ENCODE peak calls at places on chromosome 18, in four cellular contexts. W is K562, T is HepG2, S is GM12878. V is an unnamed sample.

GRCh38 chr18:11004951-11005350 is 144.4 kb downstream of the PIEZO2 start:
- DNase-seq in W (no peak), T (no peak), S (no peak), V (no peak)

GRCh38 chr18:25743661-25744151 is 346.7 kb downstream of the SS18 start:
- DNase-seq in W (no peak), T (no peak), S (no peak), V (peak; percentile 73)

GRCh38 chr18:63683152-63683551 is 19.6 kb upstream of the SERPINB11 start:
- DNase-seq in W (no peak), T (no peak), S (no peak), V (no peak)

GRCh38 chr18:26056291-26056690 is 34.1 kb downstream of the SS18 start:
- DNase-seq in W (no peak), T (no peak), S (no peak), V (no peak)

GRCh38 chr18:61203151-61203550 is 130.1 kb upstream of the CDH20 start:
- DNase-seq in W (no peak), T (no peak), S (no peak), V (no peak)

GRCh38 chr18:23237524-23238151 is 102.4 kb downstream of the CABLES1 start:
- DNase-seq in W (peak; percentile 33), T (no peak), S (peak; percentile 81), V (no peak)

GRCh38 chr18:46756559-46757201 is at the start of gene ST8SIA5:
- DNase-seq in W (no peak), T (no peak), S (no peak), V (peak; percentile 88)

GRCh38 chr18:61635901-61636528 is 256.8 kb downstream of the RNF152 start:
- DNase-seq in W (peak; percentile 9), T (peak; percentile 18), S (no peak), V (peak; percentile 76)

GRCh38 chr18:10057808-10058791 is 144.3 kb downstream of the VAPA start:
- DNase-seq in W (no peak), T (no peak), S (no peak), V (no peak)

GRCh38 chr18:52070295-52070756 is 269.7 kb upstream of the DCC start:
- DNase-seq in W (no peak), T (peak; percentile 96), S (peak; percentile 2), V (no peak)

GRCh38 chr18:76764296-76764901 is 58.0 kb upstream of the ZNF236 start:
- DNase-seq in W (no peak), T (no peak), S (no peak), V (no peak)

GRCh38 chr18:5627756-5628511 is 84.1 kb upstream of the EPB41L3 start:
- DNase-seq in W (no peak), T (no peak), S (no peak), V (no peak)

GRCh38 chr18:31553800-31554199 is 37.9 kb upstream of the TTR start:
- DNase-seq in W (no peak), T (no peak), S (no peak), V (no peak)

GRCh38 chr18:22032392-22032961 is 136.9 kb upstream of the GATA6 start:
- DNase-seq in W (no peak), T (peak; percentile 79), S (peak; percentile 4), V (no peak)

GRCh38 chr18:3748081-3748480 is 298.1 kb downstream of the TGIF1 start:
- DNase-seq in W (no peak), T (no peak), S (no peak), V (no peak)
- TF ChIP-seq RFX5 in W (no peak), T (no peak), S (no peak), V (no peak)

DNA sequence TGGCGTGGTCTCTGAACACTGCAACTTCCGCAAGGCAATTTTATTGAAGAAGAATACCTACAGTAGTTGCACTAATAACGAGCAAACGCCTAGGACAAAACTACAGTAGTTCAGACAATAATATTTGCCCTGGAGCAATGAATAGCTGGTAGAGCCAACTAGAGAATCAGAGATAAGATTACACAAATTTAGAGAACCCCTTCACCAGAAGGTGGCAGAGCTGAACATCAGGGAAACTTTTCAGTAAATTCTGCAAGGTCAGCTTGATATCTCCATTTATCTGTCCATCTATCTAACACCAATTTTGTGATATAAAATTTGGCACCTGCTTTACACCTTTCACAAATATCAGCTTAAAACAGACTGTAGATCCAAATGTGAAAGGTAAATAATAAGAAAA is 43.8 kb downstream of the CDH19 start:
- DNase-seq in W (no peak), T (peak; percentile 34), S (no peak), V (no peak)
- TF ChIP-seq ZNF274 in W (no peak), T (no peak), S (no peak), V (no peak)

DNA sequence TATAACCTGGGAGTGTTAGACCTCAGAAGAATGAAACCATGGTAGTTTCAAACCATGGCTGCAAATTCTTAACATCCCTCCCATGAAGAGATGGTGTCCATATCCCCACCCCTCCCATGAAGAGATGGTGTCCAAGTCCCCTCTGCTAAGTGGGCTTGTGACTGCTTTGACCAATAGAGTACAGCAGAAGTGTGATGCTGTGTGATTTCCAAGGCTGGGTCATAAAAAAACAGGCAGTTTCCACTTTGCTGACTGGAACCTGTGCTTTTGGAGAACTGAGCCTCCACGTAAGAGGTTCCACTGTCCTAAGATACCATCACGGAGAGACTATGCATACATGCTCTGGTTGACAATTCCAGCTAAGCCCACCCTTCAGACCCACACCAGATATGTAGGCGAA is 65.5 kb downstream of the MRO start:
- DNase-seq in W (no peak), T (no peak), S (no peak), V (no peak)
- TF ChIP-seq RFX5 in W (no peak), T (no peak), S (no peak), V (no peak)

DNA sequence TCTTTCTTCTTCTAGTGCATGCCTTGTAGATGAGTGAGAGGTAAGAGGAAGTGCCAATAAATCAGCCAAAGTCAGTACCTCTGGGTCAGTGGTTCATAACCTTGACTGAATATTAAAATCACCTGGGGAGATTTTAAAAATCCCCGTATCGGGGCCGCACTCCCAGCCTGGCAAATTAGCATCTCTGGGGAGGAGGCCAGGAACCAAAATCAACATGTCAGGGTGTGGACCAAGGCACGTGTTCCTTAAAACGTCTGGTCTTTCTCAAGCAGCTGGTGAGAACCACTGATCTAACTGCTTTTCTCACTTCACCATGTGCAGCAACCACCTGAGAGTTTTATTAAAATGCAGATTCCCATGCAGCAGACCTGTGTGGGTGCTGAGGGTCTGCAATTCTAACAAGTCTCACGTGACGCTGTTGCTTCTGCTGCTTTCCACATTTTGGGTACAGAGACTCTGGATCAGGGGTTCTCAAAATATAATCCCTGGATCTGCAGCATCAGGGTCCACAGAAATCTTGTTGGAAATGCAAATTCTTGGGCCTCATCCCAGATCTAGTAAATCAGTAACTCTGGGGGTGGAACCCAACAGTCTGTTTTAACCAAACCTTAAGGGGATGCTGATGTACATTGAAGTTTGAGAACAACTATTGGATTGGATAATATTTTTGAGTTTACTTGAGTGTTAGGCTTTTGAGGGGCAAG is 49.5 kb downstream of the CHST9 start:
- DNase-seq in W (no peak), T (no peak), S (no peak), V (no peak)
- TF ChIP-seq ZNF274 in W (no peak), T (no peak), S (no peak), V (no peak)

GRCh38 chr18:13611058-13611615 is 115.2 kb downstream of the FAM210A start:
- DNase-seq in W (no peak), T (no peak), S (no peak), V (no peak)
- TF ChIP-seq RFX5 in W (no peak), T (no peak), S (peak; percentile 24), V (no peak)

DNA sequence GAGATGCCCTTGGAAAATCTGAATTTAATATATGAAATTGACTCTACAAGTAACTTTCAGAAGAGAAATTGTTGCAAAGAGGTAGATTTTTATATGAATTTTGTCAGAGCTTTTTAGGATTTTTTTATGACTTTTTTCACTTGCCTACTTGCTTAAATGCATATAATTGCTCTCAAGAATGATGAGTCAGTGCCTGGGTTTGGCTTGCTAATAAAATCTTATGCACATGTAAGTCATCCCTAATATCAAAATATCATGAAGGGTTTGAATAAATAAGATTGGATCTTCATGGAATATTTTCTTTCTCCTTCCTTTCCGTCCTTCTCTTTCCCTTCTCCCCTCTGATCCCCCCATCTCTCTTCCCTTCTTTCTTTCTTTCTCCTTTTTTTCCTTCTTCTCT is 354.1 kb downstream of the TXNL1 start:
- DNase-seq in W (no peak), T (no peak), S (no peak), V (no peak)
- TF ChIP-seq ZNF274 in W (no peak), T (no peak), S (no peak), V (no peak)

GRCh38 chr18:43524260-43524659 is 247.0 kb upstream of the SYT4 start:
- DNase-seq in W (no peak), T (no peak), S (no peak), V (no peak)

GRCh38 chr18:43526436-43527150 is 249.3 kb upstream of the SYT4 start:
- DNase-seq in W (no peak), T (no peak), S (no peak), V (no peak)

GRCh38 chr18:43525149-43525548 is 247.9 kb upstream of the SYT4 start:
- DNase-seq in W (no peak), T (no peak), S (no peak), V (no peak)
- TF ChIP-seq RFX5 in W (no peak), T (no peak), S (no peak), V (no peak)

V was measured in H1.